ENCODE peak calls at places on chromosomes 12 and 14, in seven cellular contexts. P is EH, Q is A673, O is GM18507, G is G401, T is SK-MEL-5, K is AG20443. A is an unnamed sample.

GRCh38 chr14:23285530-23286019 is 357 bp downstream of the HOMEZ start:
- DNase-seq in T (no peak), P (peak), K (no peak), G (no peak), Q (no peak), O (no peak), A (no peak)

GRCh38 chr12:50024804-50025186 is 499 bp downstream of the RACGAP1 start:
- DNase-seq in O (no peak), G (no peak), T (no peak), Q (peak), K (peak), P (peak), A (no peak)

GRCh38 chr14:96082420-96083300 is 43.5 kb downstream of the C14orf132 start:
- DNase-seq in K (no peak), T (no peak), O (no peak), Q (no peak), P (no peak), G (peak), A (no peak)

GRCh38 chr14:63517354-63517753 is 25.8 kb downstream of the PPP2R5E start:
- DNase-seq in P (no peak), K (no peak), Q (no peak), G (no peak), T (no peak), O (no peak), A (no peak)

GRCh38 chr14:65686761-65687160 is 274.2 kb downstream of the FUT8 start:
- DNase-seq in T (peak), G (no peak), K (no peak), Q (no peak), P (no peak), O (no peak), A (no peak)

GRCh38 chr12:70069221-70069811 is 173.9 kb upstream of the CNOT2 start:
- DNase-seq in T (no peak), K (no peak), G (no peak), Q (no peak), O (no peak), P (no peak), A (no peak)

GRCh38 chr14:52044791-52045522 is 23.9 kb downstream of the NID2 start:
- DNase-seq in K (peak), P (peak), G (no peak), O (no peak), Q (peak), T (no peak), A (peak)

GRCh38 chr12:4037747-4038312 is 164.6 kb upstream of the PARP11 start:
- DNase-seq in Q (peak), O (no peak), K (peak), P (peak), T (peak), G (peak), A (no peak)

GRCh38 chr12:46364777-46365580 is 7.6 kb downstream of the SLC38A2 start:
- DNase-seq in G (no peak), O (no peak), Q (peak), P (peak), T (peak), K (no peak), A (no peak)

GRCh38 chr12:45268672-45269406 is 52.9 kb downstream of the ANO6 start:
- DNase-seq in T (peak), O (no peak), K (peak), P (peak), G (peak), Q (peak), A (peak)

GRCh38 chr12:110917961-110918360 is 2.4 kb downstream of the MYL2 start:
- DNase-seq in T (no peak), O (no peak), K (no peak), G (no peak), P (no peak), Q (no peak), A (no peak)

GRCh38 chr12:130249376-130249775 is 87.1 kb downstream of the FZD10 start:
- DNase-seq in T (peak), Q (no peak), G (no peak), O (no peak), P (no peak), K (no peak), A (no peak)

GRCh38 chr14:35682802-35683201 is 126.3 kb downstream of the RALGAPA1 start:
- DNase-seq in Q (no peak), G (no peak), P (no peak), T (no peak), O (no peak), K (no peak), A (no peak)

GRCh38 chr12:23694307-23694706 is 255.2 kb downstream of the SOX5 start:
- DNase-seq in O (no peak), P (no peak), G (no peak), T (no peak), K (no peak), Q (no peak), A (no peak)

GRCh38 chr12:93662961-93663728 is 14.0 kb upstream of the CRADD start:
- DNase-seq in G (no peak), T (no peak), P (peak), Q (no peak), K (no peak), O (no peak), A (no peak)

GRCh38 chr12:25884920-25885234 is 73.6 kb upstream of the RASSF8 start:
- DNase-seq in T (no peak), G (no peak), K (no peak), Q (no peak), O (no peak), P (no peak), A (no peak)

GRCh38 chr12:94644622-94645021 is 5.7 kb downstream of the TMCC3 start:
- DNase-seq in T (no peak), O (no peak), K (no peak), G (no peak), P (peak), Q (no peak), A (peak)

GRCh38 chr14:104731249-104731924 is 7.4 kb downstream of the ADSS1 start:
- DNase-seq in K (no peak), T (peak), G (no peak), Q (no peak), P (no peak), O (no peak), A (no peak)

GRCh38 chr12:89245090-89245489 is 107.2 kb downstream of the DUSP6 start:
- DNase-seq in T (no peak), P (peak), Q (peak), K (peak), G (no peak), O (no peak), A (no peak)

GRCh38 chr12:75478395-75478794 is 2.2 kb upstream of the GLIPR1 start:
- DNase-seq in O (no peak), T (no peak), Q (no peak), G (no peak), K (peak), P (peak), A (no peak)

GRCh38 chr12:129687731-129688130 is 216.1 kb downstream of the TMEM132D start:
- DNase-seq in Q (no peak), T (no peak), G (no peak), P (no peak), K (no peak), O (no peak), A (no peak)

GRCh38 chr12:131773582-131774221 is 54.5 kb upstream of the MMP17 start:
- DNase-seq in Q (no peak), O (peak), G (no peak), T (no peak), P (no peak), K (no peak), A (no peak)

GRCh38 chr14:72962829-72963312 is 36.6 kb downstream of the DCAF4 start:
- DNase-seq in T (peak), Q (peak), O (no peak), G (peak), P (peak), K (peak), A (peak)

GRCh38 chr14:90409209-90409730 is 12.4 kb downstream of the CALM1 start:
- DNase-seq in Q (peak), G (peak), T (no peak), O (no peak), P (peak), K (peak), A (peak)